ENCODE peak calls at places on chromosome 9, in eight cellular contexts. B, A, O, M, Y, H, F and U are unnamed samples.

GRCh38 chr9:121349009-121349408 is 21.0 kb downstream of the STOM start:
- DNase-seq in B (peak), A (no peak), O (no peak), M (no peak), Y (no peak), H (no peak), F (peak), U (no peak)

GRCh38 chr9:124684140-124684539 is 87.0 kb downstream of the NR6A1 start:
- DNase-seq in B (no peak), A (no peak), O (no peak), M (no peak), Y (no peak), H (no peak), F (no peak), U (no peak)

GRCh38 chr9:95027914-95028854 is 289.3 kb downstream of the FANCC start:
- DNase-seq in B (no peak), A (no peak), O (no peak), M (no peak), Y (no peak), H (no peak), F (peak), U (peak)

GRCh38 chr9:882416-882931 is 41.0 kb downstream of the DMRT1 start:
- DNase-seq in B (no peak), A (no peak), O (no peak), M (no peak), Y (no peak), H (no peak), F (no peak), U (no peak)

GRCh38 chr9:11742471-11742870 is 950.7 kb upstream of the TYRP1 start:
- DNase-seq in B (no peak), A (no peak), O (no peak), M (no peak), Y (no peak), H (no peak), F (no peak), U (no peak)

GRCh38 chr9:107178302-107178701 is 104.8 kb upstream of the RAD23B start:
- DNase-seq in B (no peak), A (no peak), O (no peak), M (no peak), Y (no peak), H (peak), F (no peak), U (no peak)

GRCh38 chr9:128819716-128820664 is 1.7 kb downstream of the ENDOG start:
- DNase-seq in B (peak), A (peak), O (peak), M (peak), Y (no peak), H (no peak), F (no peak), U (no peak)

GRCh38 chr9:29644514-29644913 is 2071.2 kb upstream of the C9orf72 start:
- DNase-seq in B (no peak), A (no peak), O (no peak), M (no peak), Y (no peak), H (no peak), F (no peak), U (no peak)

GRCh38 chr9:95822583-95823431 is 52.7 kb upstream of the ERCC6L2 start:
- DNase-seq in B (peak), A (no peak), O (peak), M (no peak), Y (no peak), H (peak), F (peak), U (peak)

GRCh38 chr9:81635526-81636279 is 53.6 kb downstream of the TLE1 start:
- DNase-seq in B (peak), A (no peak), O (peak), M (no peak), Y (no peak), H (peak), F (peak), U (no peak)

GRCh38 chr9:38032266-38032830 is 36.7 kb downstream of the SHB start:
- DNase-seq in B (no peak), A (no peak), O (no peak), M (no peak), Y (no peak), H (no peak), F (no peak), U (no peak)

GRCh38 chr9:100579665-100580064 is 1.8 kb downstream of the CAVIN4 start:
- DNase-seq in B (peak), A (no peak), O (peak), M (no peak), Y (no peak), H (peak), F (peak), U (no peak)

GRCh38 chr9:134835455-134835854 is 45.2 kb upstream of the FCN2 start:
- DNase-seq in B (no peak), A (no peak), O (no peak), M (no peak), Y (no peak), H (no peak), F (no peak), U (no peak)

GRCh38 chr9:17138503-17138902 is 3.7 kb downstream of the CNTLN start:
- DNase-seq in B (no peak), A (no peak), O (no peak), M (no peak), Y (no peak), H (no peak), F (no peak), U (no peak)

GRCh38 chr9:109101810-109102209 is 17.9 kb downstream of the TMEM245 start:
- DNase-seq in B (peak), A (no peak), O (peak), M (no peak), Y (no peak), H (peak), F (peak), U (peak)

GRCh38 chr9:130638278-130639118 is 25.9 kb upstream of the PRDM12 start:
- DNase-seq in B (no peak), A (no peak), O (no peak), M (peak), Y (peak), H (no peak), F (no peak), U (no peak)

GRCh38 chr9:100601216-100601615 is 23.3 kb downstream of the CAVIN4 start:
- DNase-seq in B (peak), A (peak), O (peak), M (peak), Y (no peak), H (peak), F (peak), U (peak)

GRCh38 chr9:5025416-5025815 is 40.3 kb downstream of the JAK2 start:
- DNase-seq in B (peak), A (no peak), O (no peak), M (no peak), Y (no peak), H (peak), F (peak), U (no peak)

GRCh38 chr9:16673171-16673570 is 197.3 kb downstream of the BNC2 start:
- DNase-seq in B (peak), A (no peak), O (no peak), M (no peak), Y (no peak), H (peak), F (peak), U (peak)

GRCh38 chr9:89912605-89912953 is 307.8 kb downstream of the GADD45G start:
- DNase-seq in B (no peak), A (no peak), O (no peak), M (no peak), Y (no peak), H (no peak), F (no peak), U (no peak)

DNA sequence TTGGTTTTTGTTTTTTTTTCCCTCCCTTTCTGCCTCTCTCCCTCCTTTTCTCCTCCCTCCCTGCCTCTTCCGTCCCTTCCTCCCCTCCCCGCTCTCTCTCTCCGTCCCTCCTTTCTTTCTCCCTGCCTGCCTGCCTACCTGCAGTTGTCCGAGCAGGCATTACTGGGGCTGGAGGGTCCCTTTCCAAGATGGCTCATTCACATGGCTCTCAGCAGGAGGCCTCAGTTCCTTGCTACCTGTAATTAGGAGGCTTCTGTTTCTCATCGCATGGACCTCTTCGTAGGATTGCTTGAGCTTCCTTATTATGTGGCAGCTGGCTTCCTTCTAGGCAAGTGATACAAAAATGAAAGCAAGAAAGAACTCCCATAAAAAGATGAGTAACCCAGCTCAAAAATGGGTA is 8.0 kb downstream of the RGS3 start:
- DNase-seq in B (no peak), A (no peak), O (no peak), M (no peak), Y (no peak), H (no peak), F (no peak), U (no peak)
- H3K9ac ChIP-seq in B (no peak), A (no peak), O (no peak), M (no peak), Y (no peak), H (no peak), F (no peak), U (no peak)

GRCh38 chr9:75976549-75976948 is 86.1 kb downstream of the PCSK5 start:
- DNase-seq in B (no peak), A (no peak), O (no peak), M (no peak), Y (no peak), H (no peak), F (no peak), U (no peak)

GRCh38 chr9:75979362-75979761 is 88.9 kb downstream of the PCSK5 start:
- DNase-seq in B (peak), A (no peak), O (peak), M (no peak), Y (no peak), H (peak), F (no peak), U (no peak)

GRCh38 chr9:75974006-75974766 is 83.7 kb downstream of the PCSK5 start:
- DNase-seq in B (no peak), A (no peak), O (peak), M (no peak), Y (no peak), H (no peak), F (no peak), U (no peak)
- H3K9ac ChIP-seq in B (no peak), A (no peak), O (no peak), M (no peak), Y (no peak), H (no peak), F (no peak), U (no peak)

GRCh38 chr9:88777498-88778312 is 213.6 kb upstream of the S1PR3 start:
- DNase-seq in B (no peak), A (no peak), O (no peak), M (peak), Y (no peak), H (peak), F (peak), U (no peak)
- H3K9ac ChIP-seq in B (no peak), A (peak), O (peak), M (no peak), Y (no peak), H (peak), F (no peak), U (no peak)

GRCh38 chr9:136603901-136604816 is 58.3 kb upstream of the NOTCH1 start:
- DNase-seq in B (no peak), A (no peak), O (no peak), M (no peak), Y (no peak), H (no peak), F (no peak), U (no peak)
- H3K9ac ChIP-seq in B (no peak), A (no peak), O (no peak), M (no peak), Y (no peak), H (no peak), F (no peak), U (no peak)

GRCh38 chr9:133003671-133004090 is 25.2 kb downstream of the GFI1B start:
- DNase-seq in B (no peak), A (peak), O (peak), M (peak), Y (no peak), H (no peak), F (no peak), U (no peak)

GRCh38 chr9:133004091-133005072 is 25.9 kb downstream of the GFI1B start:
- DNase-seq in B (no peak), A (peak), O (no peak), M (no peak), Y (no peak), H (no peak), F (no peak), U (no peak)

GRCh38 chr9:133000842-133001241 is 22.3 kb downstream of the GFI1B start:
- DNase-seq in B (no peak), A (no peak), O (no peak), M (peak), Y (no peak), H (no peak), F (no peak), U (no peak)

GRCh38 chr9:133003071-133003461 is 24.6 kb downstream of the GFI1B start:
- DNase-seq in B (no peak), A (no peak), O (no peak), M (no peak), Y (no peak), H (no peak), F (no peak), U (no peak)

GRCh38 chr9:133002147-133003070 is 23.9 kb downstream of the GFI1B start:
- DNase-seq in B (no peak), A (no peak), O (no peak), M (no peak), Y (no peak), H (no peak), F (no peak), U (peak)
- H3K9ac ChIP-seq in B (no peak), A (no peak), O (no peak), M (no peak), Y (no peak), H (no peak), F (no peak), U (no peak)

GRCh38 chr9:123609844-123610243 is 253.8 kb downstream of the CRB2 start:
- DNase-seq in B (peak), A (peak), O (no peak), M (no peak), Y (no peak), H (no peak), F (no peak), U (no peak)

GRCh38 chr9:123606141-123606540 is 250.1 kb downstream of the CRB2 start:
- DNase-seq in B (no peak), A (no peak), O (no peak), M (no peak), Y (no peak), H (no peak), F (no peak), U (no peak)

GRCh38 chr9:123607479-123607878 is 251.5 kb downstream of the CRB2 start:
- DNase-seq in B (no peak), A (no peak), O (no peak), M (no peak), Y (no peak), H (no peak), F (no peak), U (no peak)

GRCh38 chr9:123611228-123611627 is 255.2 kb downstream of the CRB2 start:
- DNase-seq in B (peak), A (no peak), O (peak), M (no peak), Y (no peak), H (peak), F (no peak), U (no peak)

GRCh38 chr9:123607987-123608565 is 252.1 kb downstream of the CRB2 start:
- DNase-seq in B (no peak), A (no peak), O (no peak), M (no peak), Y (no peak), H (no peak), F (no peak), U (no peak)
- H3K9ac ChIP-seq in B (no peak), A (no peak), O (no peak), M (no peak), Y (no peak), H (no peak), F (no peak), U (no peak)

GRCh38 chr9:133122935-133123611 is 2.0 kb upstream of the RALGDS start:
- DNase-seq in B (peak), A (peak), O (no peak), M (no peak), Y (no peak), H (peak), F (peak), U (no peak)
- H3K9ac ChIP-seq in B (no peak), A (no peak), O (no peak), M (no peak), Y (no peak), H (no peak), F (no peak), U (no peak)

DNA sequence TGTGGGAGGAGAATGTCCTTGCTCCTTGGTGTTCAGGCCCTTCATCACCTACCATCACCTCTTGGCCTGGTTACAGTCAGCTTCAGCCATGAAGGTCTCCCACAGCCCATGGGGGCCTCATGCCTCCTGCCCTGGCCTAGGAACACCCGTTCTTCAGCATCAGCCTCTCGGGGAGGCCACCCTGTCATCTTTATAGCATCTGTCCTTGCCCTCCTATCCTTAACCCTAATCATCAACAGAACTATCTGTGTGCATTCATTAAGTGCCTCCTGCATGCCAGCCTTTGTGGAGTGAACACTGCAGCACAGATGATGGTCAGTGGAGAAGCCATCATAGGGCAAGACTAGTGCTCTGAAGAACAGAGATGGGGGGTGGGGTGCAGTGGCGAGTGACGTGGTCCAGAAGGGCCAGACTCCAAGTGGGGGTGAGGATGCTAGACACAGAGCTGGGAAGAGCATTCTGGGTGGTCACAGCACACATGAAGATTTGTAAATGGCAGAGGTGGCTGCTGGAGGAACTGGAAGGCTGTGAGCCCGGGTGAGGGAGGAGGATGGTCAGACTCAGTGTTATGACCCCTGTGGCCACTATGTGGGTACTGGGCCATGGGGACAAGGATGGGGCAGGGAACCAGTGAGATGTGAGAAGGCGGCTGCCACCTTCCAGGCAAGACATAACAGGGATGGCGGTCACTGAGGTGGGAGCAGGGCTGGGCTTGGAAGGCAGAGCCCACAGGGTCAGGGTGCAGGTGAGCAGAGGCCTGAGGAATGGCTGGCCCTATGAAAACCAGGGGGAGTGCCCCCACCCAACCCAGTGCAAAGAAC is 3.6 kb upstream of the CARD19 start:
- DNase-seq in B (no peak), A (no peak), O (no peak), M (no peak), Y (no peak), H (no peak), F (no peak), U (no peak)
- H3K9ac ChIP-seq in B (peak), A (no peak), O (no peak), M (no peak), Y (no peak), H (no peak), F (no peak), U (no peak)

GRCh38 chr9:126501383-126502331 is 112.1 kb upstream of the LMX1B start:
- DNase-seq in B (no peak), A (no peak), O (no peak), M (no peak), Y (no peak), H (no peak), F (no peak), U (no peak)
- H3K9ac ChIP-seq in B (no peak), A (no peak), O (peak), M (no peak), Y (no peak), H (no peak), F (no peak), U (no peak)

GRCh38 chr9:36592801-36593583 is 20.3 kb downstream of the MELK start:
- DNase-seq in B (peak), A (no peak), O (no peak), M (no peak), Y (no peak), H (peak), F (peak), U (no peak)

GRCh38 chr9:36597412-36598178 is 24.9 kb downstream of the MELK start:
- DNase-seq in B (peak), A (peak), O (peak), M (peak), Y (no peak), H (peak), F (peak), U (peak)

GRCh38 chr9:36603006-36603405 is 30.3 kb downstream of the MELK start:
- DNase-seq in B (peak), A (no peak), O (peak), M (no peak), Y (no peak), H (peak), F (peak), U (no peak)

GRCh38 chr9:36594228-36594627 is 21.5 kb downstream of the MELK start:
- DNase-seq in B (no peak), A (no peak), O (no peak), M (no peak), Y (no peak), H (no peak), F (no peak), U (no peak)

DNA sequence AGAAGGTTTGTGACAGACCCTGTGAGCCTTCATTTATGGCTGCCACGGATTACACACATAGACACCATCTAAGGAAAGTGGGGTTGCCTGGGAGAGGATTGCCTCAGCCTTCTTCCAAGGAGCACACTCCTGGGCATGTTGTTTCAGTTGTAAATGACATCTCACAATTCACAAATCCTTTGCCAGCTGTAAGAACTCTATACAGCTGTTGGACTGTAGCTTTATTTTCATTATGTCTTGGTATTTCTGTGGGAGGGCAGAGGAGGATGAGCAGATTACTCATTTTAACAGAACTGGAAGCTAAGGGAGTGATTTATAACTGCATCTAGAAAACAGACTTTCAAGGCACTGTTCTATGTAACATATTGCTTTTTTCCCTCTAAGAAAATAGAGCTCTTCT is 25.6 kb downstream of the MELK start:
- DNase-seq in B (peak), A (no peak), O (peak), M (no peak), Y (no peak), H (peak), F (peak), U (no peak)
- H3K9ac ChIP-seq in B (peak), A (no peak), O (peak), M (no peak), Y (no peak), H (no peak), F (no peak), U (no peak)